ENCODE peak calls at places on chromosome 4, in seven cellular contexts. Q, A, F, P, W, N and B are unnamed samples.

GRCh38 chr4:1578968-1579833 is 104.9 kb downstream of the FAM53A start:
- DNase-seq in N (no peak), P (no peak), W (peak), F (no peak), A (peak), Q (peak), B (peak)

GRCh38 chr4:182978152-182978827 is 61.1 kb upstream of the DCTD start:
- DNase-seq in Q (no peak), P (peak), F (no peak), A (no peak), N (no peak), W (no peak), B (no peak)

GRCh38 chr4:17762705-17763104 is 18.7 kb downstream of the FAM184B start:
- DNase-seq in P (no peak), A (no peak), Q (no peak), N (peak), W (peak), F (no peak), B (peak)

GRCh38 chr4:102503831-102504786 is 3.0 kb downstream of the NFKB1 start:
- DNase-seq in N (no peak), W (no peak), A (no peak), F (no peak), Q (no peak), P (no peak), B (no peak)

GRCh38 chr4:96295143-96295763 is 455.4 kb downstream of the PDHA2 start:
- DNase-seq in Q (no peak), N (no peak), A (peak), F (no peak), P (no peak), W (no peak), B (no peak)

GRCh38 chr4:8838911-8839431 is 32.7 kb downstream of the HMX1 start:
- DNase-seq in F (no peak), W (no peak), Q (no peak), A (peak), P (no peak), N (no peak), B (no peak)

GRCh38 chr4:151781026-151781425 is 20.2 kb upstream of the GATB start:
- DNase-seq in Q (no peak), W (no peak), P (no peak), N (no peak), F (no peak), A (no peak), B (no peak)

GRCh38 chr4:108519911-108520310 is 100.5 kb upstream of the RPL34 start:
- DNase-seq in W (no peak), A (no peak), F (no peak), N (no peak), P (no peak), Q (no peak), B (no peak)

GRCh38 chr4:12691168-12691567 is 793.0 kb downstream of the RAB28 start:
- DNase-seq in A (no peak), W (no peak), P (no peak), N (no peak), F (no peak), Q (no peak), B (no peak)

GRCh38 chr4:138021116-138021820 is 220.9 kb downstream of the SLC7A11 start:
- DNase-seq in N (no peak), Q (no peak), P (no peak), F (no peak), A (peak), W (no peak), B (no peak)

GRCh38 chr4:31793907-31794306 is 1073.7 kb downstream of the PCDH7 start:
- DNase-seq in W (no peak), F (no peak), Q (no peak), N (no peak), P (no peak), A (no peak), B (no peak)

GRCh38 chr4:88985088-88985779 is 71.8 kb downstream of the FAM13A start:
- DNase-seq in W (no peak), Q (no peak), P (no peak), A (no peak), N (no peak), F (no peak), B (no peak)

GRCh38 chr4:83657336-83657735 is 121.4 kb downstream of the GPAT3 start:
- DNase-seq in Q (no peak), N (no peak), P (no peak), W (no peak), A (no peak), F (no peak), B (peak)

GRCh38 chr4:89420507-89420906 is 112.9 kb upstream of the GPRIN3 start:
- DNase-seq in F (no peak), A (no peak), Q (no peak), P (no peak), N (no peak), W (no peak), B (no peak)

GRCh38 chr4:88107406-88108107 is 50.9 kb downstream of the ABCG2 start:
- DNase-seq in F (no peak), N (peak), W (peak), Q (no peak), A (peak), P (no peak), B (no peak)

GRCh38 chr4:16083217-16084191 is at the start of gene PROM1:
- DNase-seq in F (no peak), P (no peak), N (peak), A (peak), W (no peak), Q (peak), B (no peak)

GRCh38 chr4:52748432-52748831 is 2.8 kb downstream of the ERVMER34-1 start:
- DNase-seq in N (no peak), Q (no peak), A (no peak), W (no peak), F (no peak), P (peak), B (no peak)

GRCh38 chr4:3321295-3321889 is 28.6 kb downstream of the RGS12 start:
- DNase-seq in P (no peak), A (peak), N (no peak), W (no peak), F (no peak), Q (no peak), B (no peak)

GRCh38 chr4:133711817-133712216 is 489.8 kb downstream of the PABPC4L start:
- DNase-seq in N (no peak), W (no peak), Q (no peak), A (no peak), F (no peak), P (no peak), B (no peak)

GRCh38 chr4:181684310-181684709 is 558.9 kb upstream of the TENM3 start:
- DNase-seq in F (no peak), W (no peak), N (no peak), P (no peak), A (no peak), Q (no peak), B (no peak)

GRCh38 chr4:92551616-92552015 is 247.8 kb downstream of the GRID2 start:
- DNase-seq in A (no peak), F (no peak), Q (no peak), W (no peak), P (no peak), N (no peak), B (peak)

GRCh38 chr4:77699731-77700210 is 94.2 kb downstream of the CXCL13 start:
- DNase-seq in N (peak), Q (no peak), W (peak), P (no peak), A (peak), F (no peak), B (peak)

GRCh38 chr4:142550955-142551354 is 295.1 kb downstream of the INPP4B start:
- DNase-seq in Q (peak), W (no peak), P (no peak), N (no peak), F (no peak), A (no peak), B (no peak)

GRCh38 chr4:93767917-93768316 is 60.6 kb upstream of the ATOH1 start:
- DNase-seq in A (no peak), P (no peak), N (no peak), F (no peak), W (no peak), Q (no peak), B (no peak)

DNA sequence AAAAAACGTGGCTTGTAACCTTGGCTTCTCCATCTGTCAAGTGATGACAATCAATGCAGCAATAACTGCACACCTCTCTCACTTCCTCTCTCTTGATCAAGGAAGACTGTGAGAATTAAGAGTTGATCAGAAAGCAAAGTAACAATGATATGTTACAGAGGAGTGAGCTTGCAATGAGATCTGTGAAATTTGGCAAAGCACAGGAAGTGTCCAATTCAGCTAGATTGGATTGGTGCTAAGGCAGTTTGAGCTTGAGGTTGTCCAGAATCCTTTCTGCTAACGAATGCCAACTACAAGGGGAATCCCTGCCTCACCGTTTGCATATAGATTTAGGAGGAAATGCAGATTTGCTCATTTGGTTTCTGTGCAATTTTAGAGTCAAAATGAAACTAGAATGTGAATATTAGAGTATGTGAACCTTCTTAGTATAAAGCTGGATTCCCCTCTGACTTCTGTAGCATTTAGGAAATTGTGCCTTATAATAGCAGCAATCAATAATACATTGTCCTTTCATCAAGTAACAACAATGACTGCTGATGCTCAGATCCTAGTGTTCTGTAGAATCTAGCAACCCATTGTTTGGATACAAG is 346.4 kb downstream of the PTTG2 start:
- DNase-seq in P (peak), F (no peak), Q (no peak), A (no peak), W (no peak), N (no peak), B (no peak)
- TF ChIP-seq JUND in P (peak), F (no peak), Q (no peak), A (no peak), W (no peak), N (no peak), B (no peak)

DNA sequence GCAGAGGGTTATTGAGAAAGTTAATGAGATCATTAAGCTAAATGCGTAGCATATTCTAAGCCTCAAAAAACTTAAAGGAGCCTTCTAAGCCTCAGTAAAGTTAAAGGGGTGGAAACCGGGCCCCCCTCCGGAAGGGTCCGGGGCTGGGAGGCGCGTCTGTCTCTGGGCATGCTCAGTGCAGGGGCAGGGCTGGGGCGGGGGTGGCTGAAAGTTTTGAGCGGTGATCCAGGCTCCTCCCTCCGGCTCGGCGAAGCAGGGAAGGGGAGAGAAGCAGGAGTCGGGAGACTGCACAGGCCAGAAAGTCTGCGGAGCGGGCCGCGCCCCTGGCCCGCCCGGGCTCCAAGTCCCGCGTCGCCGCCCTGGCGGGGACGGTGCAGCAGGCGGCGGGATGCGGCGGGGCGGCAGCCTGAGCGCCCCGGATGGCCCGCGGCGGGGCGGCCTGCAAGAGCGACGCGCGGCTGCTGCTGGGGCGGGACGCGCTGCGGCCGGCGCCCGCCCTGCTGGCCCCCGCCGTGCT is at the start of gene EVC:
- DNase-seq in N (peak), F (no peak), P (no peak), Q (no peak), A (peak), W (peak), B (peak)
- TF ChIP-seq JUND in N (no peak), F (no peak), P (no peak), Q (no peak), A (no peak), W (no peak), B (no peak)

GRCh38 chr4:113981591-113981990 is 2.1 kb upstream of the ARSJ start:
- DNase-seq in F (no peak), W (no peak), N (no peak), P (no peak), Q (no peak), A (no peak), B (no peak)

GRCh38 chr4:113979157-113979972 is at the start of gene ARSJ:
- DNase-seq in Q (peak), P (no peak), N (no peak), W (no peak), F (peak), A (peak), B (peak)

GRCh38 chr4:113978561-113979156 is 788 bp downstream of the ARSJ start:
- DNase-seq in W (no peak), A (peak), P (no peak), Q (no peak), F (no peak), N (no peak), B (no peak)

GRCh38 chr4:113978105-113978504 is 1.3 kb downstream of the ARSJ start:
- DNase-seq in Q (no peak), A (no peak), P (no peak), W (no peak), N (no peak), F (no peak), B (no peak)

DNA sequence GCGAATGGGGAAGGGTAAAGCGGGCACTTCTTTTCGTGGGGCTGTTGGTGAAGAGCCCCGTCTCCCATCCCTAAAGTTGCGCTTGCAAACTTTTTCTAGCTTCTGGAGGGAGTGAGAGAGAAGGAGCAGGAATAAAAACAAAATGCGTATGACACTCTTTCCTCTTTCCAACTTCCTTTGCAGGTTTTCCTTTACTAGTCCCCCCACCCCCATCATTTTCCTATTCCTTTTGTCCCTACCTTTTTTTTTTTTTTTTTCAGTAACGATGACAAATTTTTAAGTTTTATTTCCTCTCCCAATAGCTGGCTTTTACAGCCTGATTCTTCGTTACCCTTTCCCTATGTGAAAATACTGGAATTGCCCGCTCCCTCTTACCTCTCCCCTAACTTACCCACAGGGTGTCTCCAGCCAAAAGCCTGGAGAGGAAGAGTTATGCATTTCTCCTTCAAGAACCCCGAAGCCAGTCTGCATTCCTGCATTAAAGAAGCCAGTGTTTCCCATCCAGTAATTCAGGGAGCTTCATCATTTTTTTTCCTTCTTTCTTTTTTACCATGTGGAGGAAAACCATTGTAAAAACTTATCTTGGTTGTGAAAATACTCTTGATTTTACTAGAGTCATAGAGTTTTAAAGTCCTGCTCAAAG is 647 bp upstream of the ARSJ start:
- DNase-seq in Q (no peak), N (no peak), P (no peak), A (no peak), W (no peak), F (peak), B (no peak)
- TF ChIP-seq JUND in Q (no peak), N (no peak), P (no peak), A (no peak), W (no peak), F (no peak), B (no peak)

DNA sequence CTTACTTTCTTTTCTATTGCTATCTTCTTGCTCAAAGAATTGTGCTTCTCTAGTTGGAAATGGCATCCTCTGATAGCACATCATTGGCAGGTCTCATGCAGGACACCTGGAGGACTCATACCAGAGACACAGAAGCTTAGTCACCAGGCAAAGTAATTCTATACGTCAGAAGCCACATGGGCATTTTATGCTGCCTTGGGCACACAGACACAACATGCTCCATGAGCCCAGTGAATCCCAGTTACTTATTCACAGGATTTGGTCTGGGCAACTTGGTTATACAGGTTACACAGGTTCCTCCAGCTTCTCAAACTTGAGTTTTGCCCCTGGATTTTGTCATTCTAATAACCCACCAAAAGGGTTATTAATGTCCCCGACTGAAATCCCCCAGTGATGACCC is 7.1 kb downstream of the RASSF6 start:
- DNase-seq in F (no peak), W (no peak), N (no peak), P (no peak), Q (no peak), A (no peak), B (no peak)
- TF ChIP-seq JUND in F (no peak), W (no peak), N (no peak), P (no peak), Q (no peak), A (no peak), B (no peak)

GRCh38 chr4:27684501-27685077 is 823.9 kb downstream of the STIM2 start:
- DNase-seq in F (no peak), A (peak), N (peak), Q (peak), P (no peak), W (peak), B (no peak)
- TF ChIP-seq JUND in F (no peak), A (no peak), N (no peak), Q (no peak), P (no peak), W (no peak), B (no peak)

DNA sequence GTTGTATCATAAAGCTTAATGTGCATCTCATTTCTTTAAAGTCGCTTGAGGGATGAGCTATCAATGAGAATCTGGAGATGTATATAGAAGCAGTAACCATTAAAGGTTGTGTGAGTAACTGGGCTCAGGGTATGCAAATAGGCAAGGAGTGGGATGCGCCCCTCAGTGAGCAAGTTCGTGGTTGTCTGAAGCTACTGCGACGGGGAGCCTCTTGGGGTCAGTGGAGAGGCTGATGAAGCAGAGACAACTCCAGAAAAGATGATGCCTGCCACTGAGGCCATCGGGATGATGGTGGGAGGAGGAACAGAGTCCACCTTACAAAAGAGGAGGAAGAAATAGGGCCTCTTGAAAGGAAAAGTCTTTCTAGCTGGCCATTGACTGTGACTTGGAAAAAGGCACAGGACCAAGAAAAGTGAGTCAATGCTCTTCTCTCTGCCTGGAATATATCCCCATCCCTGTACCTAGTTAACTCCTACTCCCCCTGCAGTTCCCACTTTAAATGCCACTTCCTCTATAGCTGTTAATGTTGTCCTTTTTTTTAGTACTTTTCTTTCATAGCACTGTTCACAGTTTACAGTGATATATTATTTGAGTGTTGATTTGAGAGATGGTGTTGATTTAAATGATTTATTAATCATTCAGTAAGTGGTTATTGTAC is 51.4 kb upstream of the LSM6 start:
- DNase-seq in F (peak), W (no peak), A (no peak), Q (no peak), N (no peak), P (no peak), B (no peak)
- TF ChIP-seq JUND in F (no peak), W (no peak), A (no peak), Q (no peak), N (no peak), P (no peak), B (no peak)

DNA sequence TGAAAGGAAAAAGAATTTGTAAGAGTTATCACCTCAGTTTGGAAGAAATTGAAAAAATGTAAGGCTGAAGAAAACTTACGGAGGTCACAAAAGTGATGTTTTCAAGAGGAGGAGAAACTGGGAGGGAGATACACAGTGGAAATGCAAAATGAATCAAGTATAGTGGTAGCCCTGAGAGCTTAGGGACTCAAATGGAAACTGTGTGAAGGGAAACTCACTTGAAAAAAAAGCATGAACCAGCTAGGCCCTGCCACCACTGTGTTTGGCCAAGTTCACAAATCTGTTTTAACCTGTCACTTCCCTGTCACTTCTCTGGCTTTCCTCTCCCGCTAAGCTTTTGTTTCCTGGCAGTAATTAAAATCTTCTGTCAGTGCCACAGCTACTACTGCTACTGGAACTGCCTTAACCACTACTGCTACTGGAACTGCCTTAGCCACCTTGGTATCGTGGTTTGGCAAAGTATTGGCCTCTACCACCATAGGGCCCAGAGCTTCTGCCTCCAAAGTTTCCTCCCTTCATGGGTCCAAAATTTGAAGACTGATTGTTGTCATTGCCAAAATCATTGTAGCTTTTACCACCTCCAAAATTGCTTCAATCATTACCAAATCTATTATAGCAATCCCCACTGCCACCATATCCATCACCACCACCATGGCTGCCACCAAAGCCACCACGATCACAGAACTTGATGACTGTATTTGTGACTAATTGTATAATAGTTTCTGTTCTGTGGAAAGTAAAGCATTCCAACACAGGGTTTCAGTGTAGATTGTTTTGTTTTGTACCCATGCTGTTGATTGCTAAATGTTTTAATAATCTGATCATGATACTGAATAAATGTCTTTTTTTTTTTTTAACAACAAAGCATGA is 41.5 kb downstream of the SMARCA5 start:
- DNase-seq in W (no peak), N (no peak), P (peak), A (no peak), F (no peak), Q (no peak), B (no peak)
- TF ChIP-seq JUND in W (no peak), N (no peak), P (no peak), A (no peak), F (no peak), Q (no peak), B (no peak)

GRCh38 chr4:7434766-7435150 is at the start of gene PSAPL1:
- DNase-seq in W (peak), F (no peak), N (peak), Q (peak), A (peak), P (no peak), B (peak)
- TF ChIP-seq JUND in W (no peak), F (no peak), N (no peak), Q (no peak), A (no peak), P (no peak), B (no peak)